ENCODE peak calls at places on chromosome 6, in eight cellular contexts. M is tibial nerve, O is esophagus squamous epithelium, F is SK-N-SH, D is colonic mucosa, K is tibial artery, W is breast epithelium, R is Panc1. Q is an unnamed sample.

GRCh38 chr6:148471624-148472494 is 129.2 kb downstream of the SASH1 start:
- DNase-seq in O (no peak), R (no peak), D (no peak), F (no peak), K (no peak), M (no peak), W (no peak), Q (no peak)

GRCh38 chr6:15460110-15460727 is 202.6 kb downstream of the DTNBP1 start:
- DNase-seq in D (no peak), F (no peak), O (no peak), W (no peak), M (no peak), R (no peak), K (no peak), Q (no peak)

GRCh38 chr6:83231146-83231545 is 38.0 kb downstream of the RWDD2A start:
- DNase-seq in D (no peak), F (no peak), O (no peak), M (no peak), R (no peak), K (no peak), W (no peak), Q (no peak)

GRCh38 chr6:162478191-162478642 is 249.3 kb downstream of the PRKN start:
- DNase-seq in W (no peak), O (no peak), K (no peak), M (no peak), R (no peak), F (no peak), D (no peak), Q (no peak)

GRCh38 chr6:75409928-75410327 is 83.7 kb downstream of the FILIP1 start:
- DNase-seq in W (no peak), M (no peak), R (no peak), F (no peak), D (no peak), K (no peak), O (no peak), Q (no peak)

GRCh38 chr6:25002326-25003066 is 66.7 kb upstream of the RIPOR2 start:
- DNase-seq in W (no peak), K (no peak), F (no peak), M (no peak), R (no peak), O (no peak), D (no peak), Q (no peak)

GRCh38 chr6:135535989-135536414 is 38.5 kb upstream of the AHI1 start:
- DNase-seq in F (peak; percentile 37), O (no peak), R (no peak), K (no peak), M (no peak), W (no peak), D (no peak), Q (no peak)

GRCh38 chr6:90131614-90132423 is 164.8 kb downstream of the BACH2 start:
- DNase-seq in R (no peak), O (no peak), W (no peak), D (no peak), M (no peak), K (no peak), F (no peak), Q (no peak)

GRCh38 chr6:18359237-18359885 is 27.8 kb upstream of the RNF144B start:
- DNase-seq in R (no peak), O (no peak), D (no peak), W (no peak), F (no peak), K (no peak), M (no peak), Q (no peak)

GRCh38 chr6:32254761-32255211 is 30.9 kb upstream of the NOTCH4 start:
- DNase-seq in D (no peak), K (no peak), R (no peak), M (no peak), F (no peak), O (no peak), W (no peak), Q (no peak)

GRCh38 chr6:42190784-42191183 is 4.0 kb downstream of the GUCA1B start:
- DNase-seq in F (no peak), O (no peak), K (no peak), W (no peak), D (no peak), R (no peak), M (no peak), Q (peak; percentile 55)

GRCh38 chr6:24205020-24205492 is 79.0 kb downstream of the NRSN1 start:
- DNase-seq in M (no peak), F (peak; percentile 36), K (no peak), R (peak; percentile 24), D (peak; percentile 21), O (no peak), W (no peak), Q (peak; percentile 29)

GRCh38 chr6:144718431-144718830 is 433.3 kb downstream of the UTRN start:
- DNase-seq in W (no peak), D (no peak), K (no peak), R (no peak), F (no peak), M (no peak), O (no peak), Q (no peak)

GRCh38 chr6:24831771-24832718 is 33.3 kb upstream of the ARMH2 start:
- DNase-seq in R (no peak), M (no peak), F (no peak), O (no peak), W (no peak), K (no peak), D (no peak), Q (no peak)

GRCh38 chr6:71608646-71609045 is 277.7 kb upstream of the RIMS1 start:
- DNase-seq in W (no peak), R (no peak), F (no peak), K (no peak), D (no peak), O (no peak), M (no peak), Q (no peak)

GRCh38 chr6:126015869-126016268 is 29.5 kb downstream of the TRMT11 start:
- DNase-seq in K (no peak), O (no peak), F (no peak), W (no peak), R (no peak), D (no peak), M (no peak), Q (no peak)

GRCh38 chr6:107621216-107621940 is 131.5 kb downstream of the SOBP start:
- DNase-seq in O (no peak), D (no peak), K (no peak), W (no peak), M (no peak), F (no peak), R (no peak), Q (no peak)

GRCh38 chr6:169932491-169932890 is 181.1 kb downstream of the ERMARD start:
- DNase-seq in F (no peak), O (no peak), W (no peak), M (no peak), R (no peak), D (no peak), K (no peak), Q (no peak)

GRCh38 chr6:14770572-14770971 is 475.3 kb upstream of the JARID2 start:
- DNase-seq in M (no peak), F (no peak), D (no peak), O (no peak), R (no peak), K (no peak), W (no peak), Q (no peak)

GRCh38 chr6:144469144-144469575 is 184.0 kb downstream of the UTRN start:
- DNase-seq in K (no peak), O (no peak), M (no peak), F (no peak), W (no peak), D (no peak), R (no peak), Q (no peak)

GRCh38 chr6:27495386-27496135 is 22.7 kb upstream of the ZNF184 start:
- DNase-seq in O (no peak), F (peak; percentile 38), W (no peak), D (peak; percentile 56), K (peak; percentile 82), R (peak; percentile 96), M (peak; percentile 33), Q (peak; percentile 77)
- TF ChIP-seq CTCF in O (no peak), F (no peak), W (no peak), D (no peak), K (no peak), R (peak; percentile 60), M (no peak), Q (peak; percentile 40)

GRCh38 chr6:40265615-40266014 is 321.5 kb downstream of the LRFN2 start:
- DNase-seq in W (no peak), D (no peak), K (no peak), F (no peak), R (no peak), M (no peak), O (no peak), Q (no peak)

GRCh38 chr6:40268166-40268958 is 318.8 kb downstream of the LRFN2 start:
- DNase-seq in R (no peak), K (no peak), M (no peak), D (no peak), W (no peak), F (no peak), O (no peak), Q (no peak)

GRCh38 chr6:40258531-40258930 is 324.3 kb upstream of the MOCS1 start:
- DNase-seq in F (no peak), O (no peak), W (no peak), D (no peak), M (no peak), K (no peak), R (no peak), Q (no peak)

GRCh38 chr6:40256831-40257230 is 322.6 kb upstream of the MOCS1 start:
- DNase-seq in D (no peak), W (no peak), K (no peak), M (no peak), F (no peak), O (no peak), R (no peak), Q (no peak)

GRCh38 chr6:40262363-40262762 is 324.8 kb downstream of the LRFN2 start:
- DNase-seq in O (no peak), F (no peak), R (no peak), D (no peak), M (no peak), W (no peak), K (no peak), Q (no peak)
- H3K4me3 ChIP-seq in O (no peak overlapping the region), F (no peak overlapping the region), R (no peak overlapping the region), D (no peak overlapping the region), M (no peak overlapping the region), W (no peak overlapping the region), K (no peak overlapping the region), Q (no peak overlapping the region)

GRCh38 chr6:43702147-43702521 is 14.5 kb upstream of the MRPS18A start:
- DNase-seq in M (no peak), F (no peak), O (no peak), K (no peak), W (no peak), D (no peak), R (no peak), Q (no peak)
- H3K4me1 ChIP-seq in M (peaks cover 31% of the 10 kb centered on the region), F (no peaks in the 10 kb centered on the region), O (peaks cover 59% of the 10 kb centered on the region), K (peaks cover 26% of the 10 kb centered on the region), W (peaks cover 13% of the 10 kb centered on the region), D (peaks cover 16% of the 10 kb centered on the region), R (peaks cover 14% of the 10 kb centered on the region), Q (peaks cover 33% of the 10 kb centered on the region)

DNA sequence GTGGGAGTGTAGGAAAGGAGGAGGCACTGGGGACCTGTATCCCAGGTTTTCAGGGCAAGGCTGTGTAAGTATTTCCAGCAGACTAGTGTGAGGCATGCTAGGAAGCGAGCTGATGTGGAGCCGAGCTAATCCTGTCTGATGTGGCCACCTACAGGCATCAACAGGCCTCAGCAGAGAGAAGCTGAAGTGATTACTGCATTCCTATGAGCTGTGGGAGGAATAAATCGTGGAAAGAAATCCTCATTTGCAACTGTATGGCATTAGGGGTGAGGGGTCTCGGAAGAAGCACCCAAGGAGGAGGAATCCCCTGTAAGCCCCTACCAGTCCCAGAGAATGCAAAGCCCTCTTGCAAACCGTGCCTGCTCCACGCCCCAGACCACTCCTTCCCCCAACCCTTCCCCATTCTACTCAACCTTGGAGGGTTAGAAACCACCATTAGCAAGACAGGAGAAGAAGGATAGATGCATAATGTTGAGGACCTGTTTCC is 41.6 kb downstream of the C6orf15 start:
- DNase-seq in R (no peak), D (no peak), O (no peak), K (no peak), M (no peak), F (no peak), W (no peak), Q (peak; percentile 30)
- TF ChIP-seq CTCF in R (peak; percentile 83), D (no peak), O (no peak), K (no peak), M (peak; percentile 61), F (peak; percentile 71), W (no peak), Q (peak; percentile 46)